ENCODE peak calls at places on chromosome 14, in ten cellular contexts. V, O, S, C, N, D, R, W, L and Z are unnamed samples.

GRCh38 chr14:43052897-43053296 is 1446.2 kb downstream of the LRFN5 start:
- DNase-seq in V (no peak), O (no peak), S (no peak), C (no peak), N (no peak), D (no peak), R (no peak), W (no peak), L (no peak), Z (no peak)

GRCh38 chr14:73241481-73242165 is 4.3 kb downstream of the PAPLN start:
- DNase-seq in V (no peak), O (peak), S (no peak), C (no peak), N (no peak), D (no peak), R (no peak), W (no peak), L (no peak), Z (peak)

GRCh38 chr14:90460136-90460535 is 63.3 kb downstream of the CALM1 start:
- DNase-seq in V (no peak), O (no peak), S (no peak), C (no peak), N (no peak), D (peak), R (no peak), W (no peak), L (no peak), Z (no peak)

GRCh38 chr14:91375748-91376452 is 41.7 kb downstream of the CCDC88C start:
- DNase-seq in V (no peak), O (no peak), S (no peak), C (no peak), N (no peak), D (no peak), R (no peak), W (no peak), L (no peak), Z (no peak)

GRCh38 chr14:61566537-61567225 is 128.6 kb upstream of the HIF1A start:
- DNase-seq in V (peak), O (no peak), S (no peak), C (no peak), N (no peak), D (peak), R (no peak), W (no peak), L (no peak), Z (no peak)

GRCh38 chr14:81331229-81332026 is 68.7 kb downstream of the STON2 start:
- DNase-seq in V (no peak), O (no peak), S (no peak), C (no peak), N (no peak), D (no peak), R (no peak), W (no peak), L (no peak), Z (no peak)

GRCh38 chr14:74508292-74508731 is 14.7 kb downstream of the ISCA2 start:
- DNase-seq in V (no peak), O (no peak), S (peak), C (no peak), N (no peak), D (no peak), R (no peak), W (no peak), L (no peak), Z (no peak)

GRCh38 chr14:103273847-103274615 is 60.0 kb upstream of the EIF5 start:
- DNase-seq in V (no peak), O (no peak), S (no peak), C (no peak), N (no peak), D (no peak), R (peak), W (no peak), L (no peak), Z (no peak)

GRCh38 chr14:23061995-23062394 is 4.7 kb upstream of the CDH24 start:
- DNase-seq in V (peak), O (peak), S (no peak), C (peak), N (no peak), D (peak), R (peak), W (peak), L (peak), Z (peak)

GRCh38 chr14:42047421-42048045 is 440.9 kb downstream of the LRFN5 start:
- DNase-seq in V (no peak), O (no peak), S (no peak), C (no peak), N (no peak), D (peak), R (no peak), W (no peak), L (no peak), Z (no peak)

GRCh38 chr14:104054222-104054905 is 31.1 kb upstream of the ASPG start:
- DNase-seq in V (no peak), O (no peak), S (no peak), C (no peak), N (peak), D (no peak), R (no peak), W (no peak), L (no peak), Z (no peak)

GRCh38 chr14:69910871-69911270 is 31.7 kb downstream of the SMOC1 start:
- DNase-seq in V (no peak), O (no peak), S (no peak), C (no peak), N (no peak), D (no peak), R (no peak), W (no peak), L (no peak), Z (no peak)

GRCh38 chr14:52885230-52885629 is 65.6 kb downstream of the FERMT2 start:
- DNase-seq in V (no peak), O (no peak), S (no peak), C (no peak), N (no peak), D (peak), R (no peak), W (no peak), L (no peak), Z (no peak)

GRCh38 chr14:51482112-51482511 is 169.6 kb upstream of the FRMD6 start:
- DNase-seq in V (no peak), O (no peak), S (no peak), C (no peak), N (no peak), D (no peak), R (no peak), W (no peak), L (no peak), Z (no peak)

GRCh38 chr14:53953828-53954550 is 2.6 kb downstream of the BMP4 start:
- DNase-seq in V (no peak), O (peak), S (peak), C (peak), N (no peak), D (peak), R (no peak), W (peak), L (no peak), Z (peak)

GRCh38 chr14:77083082-77083481 is 15.0 kb upstream of the CIPC start:
- DNase-seq in V (no peak), O (no peak), S (no peak), C (no peak), N (no peak), D (no peak), R (no peak), W (no peak), L (no peak), Z (no peak)

GRCh38 chr14:23057757-23058653 is 685 bp upstream of the CDH24 start:
- DNase-seq in V (peak), O (peak), S (peak), C (peak), N (peak), D (peak), R (peak), W (peak), L (peak), Z (peak)

GRCh38 chr14:92500491-92500941 is 13.1 kb upstream of the RIN3 start:
- DNase-seq in V (no peak), O (no peak), S (peak), C (no peak), N (no peak), D (no peak), R (peak), W (no peak), L (no peak), Z (no peak)

GRCh38 chr14:104434214-104435076 is 145.1 kb upstream of the C14orf180 start:
- DNase-seq in V (no peak), O (no peak), S (peak), C (no peak), N (peak), D (no peak), R (no peak), W (no peak), L (peak), Z (no peak)

GRCh38 chr14:26276757-26277156 is 321.1 kb downstream of the NOVA1 start:
- DNase-seq in V (peak), O (no peak), S (no peak), C (no peak), N (no peak), D (no peak), R (peak), W (no peak), L (no peak), Z (no peak)

GRCh38 chr14:87705439-87705896 is 287.5 kb downstream of the GALC start:
- DNase-seq in V (no peak), O (no peak), S (no peak), C (no peak), N (peak), D (no peak), R (no peak), W (no peak), L (no peak), Z (no peak)

GRCh38 chr14:91154851-91155625 is 41.2 kb downstream of the DGLUCY start:
- DNase-seq in V (peak), O (peak), S (no peak), C (peak), N (no peak), D (peak), R (peak), W (peak), L (peak), Z (no peak)

GRCh38 chr14:34243401-34243800 is 218.6 kb downstream of the SPTSSA start:
- DNase-seq in V (no peak), O (no peak), S (no peak), C (no peak), N (peak), D (no peak), R (no peak), W (no peak), L (no peak), Z (no peak)

GRCh38 chr14:104086661-104087461 is 1.4 kb downstream of the ASPG start:
- DNase-seq in V (no peak), O (peak), S (no peak), C (peak), N (no peak), D (no peak), R (no peak), W (peak), L (peak), Z (peak)

GRCh38 chr14:70094631-70095030 is 94.1 kb downstream of the SLC8A3 start:
- DNase-seq in V (no peak), O (no peak), S (no peak), C (no peak), N (no peak), D (no peak), R (no peak), W (no peak), L (no peak), Z (no peak)

GRCh38 chr14:24392327-24393098 is 6.3 kb upstream of the NYNRIN start:
- DNase-seq in V (peak), O (no peak), S (no peak), C (no peak), N (no peak), D (peak), R (no peak), W (no peak), L (no peak), Z (no peak)

GRCh38 chr14:102390486-102390885 is 27.7 kb downstream of the TECPR2 start:
- DNase-seq in V (no peak), O (no peak), S (no peak), C (no peak), N (no peak), D (peak), R (no peak), W (no peak), L (no peak), Z (no peak)

GRCh38 chr14:84749191-84749945 is 780.6 kb upstream of the FLRT2 start:
- DNase-seq in V (peak), O (no peak), S (no peak), C (no peak), N (no peak), D (no peak), R (no peak), W (no peak), L (no peak), Z (no peak)

GRCh38 chr14:101595887-101596721 is 34.8 kb downstream of the DIO3 start:
- DNase-seq in V (no peak), O (no peak), S (peak), C (no peak), N (peak), D (no peak), R (no peak), W (peak), L (peak), Z (peak)

GRCh38 chr14:94592457-94592856 is 11.2 kb downstream of the SERPINA5 start:
- DNase-seq in V (no peak), O (no peak), S (no peak), C (no peak), N (no peak), D (no peak), R (no peak), W (no peak), L (no peak), Z (no peak)

GRCh38 chr14:94591871-94592270 is 10.6 kb downstream of the SERPINA5 start:
- DNase-seq in V (no peak), O (no peak), S (no peak), C (no peak), N (no peak), D (no peak), R (no peak), W (no peak), L (no peak), Z (no peak)

GRCh38 chr14:94594441-94594840 is 13.2 kb downstream of the SERPINA5 start:
- DNase-seq in V (no peak), O (no peak), S (no peak), C (no peak), N (no peak), D (no peak), R (no peak), W (no peak), L (no peak), Z (no peak)

GRCh38 chr14:94593749-94594431 is 12.7 kb downstream of the SERPINA5 start:
- DNase-seq in V (no peak), O (no peak), S (no peak), C (peak), N (no peak), D (no peak), R (no peak), W (no peak), L (no peak), Z (peak)

GRCh38 chr14:94593376-94593748 is 12.1 kb downstream of the SERPINA5 start:
- DNase-seq in V (no peak), O (no peak), S (peak), C (no peak), N (no peak), D (no peak), R (peak), W (no peak), L (no peak), Z (no peak)
- H3K27ac ChIP-seq in V (no peak), O (no peak), S (peak), C (peak), N (no peak), D (no peak), R (no peak), W (no peak), L (no peak), Z (no peak)

GRCh38 chr14:20455355-20456300 is 602 bp downstream of the APEX1 start:
- DNase-seq in V (no peak), O (no peak), S (peak), C (peak), N (no peak), D (peak), R (no peak), W (no peak), L (peak), Z (no peak)

GRCh38 chr14:20461230-20462141 is at the start of gene PIP4P1:
- DNase-seq in V (peak), O (peak), S (peak), C (peak), N (peak), D (peak), R (peak), W (peak), L (peak), Z (peak)

GRCh38 chr14:20460458-20461229 is 590 bp downstream of the PIP4P1 start:
- DNase-seq in V (peak), O (no peak), S (no peak), C (peak), N (no peak), D (no peak), R (no peak), W (peak), L (peak), Z (no peak)

GRCh38 chr14:20456971-20457370 is 1.9 kb downstream of the APEX1 start:
- DNase-seq in V (no peak), O (no peak), S (no peak), C (peak), N (no peak), D (no peak), R (no peak), W (no peak), L (no peak), Z (no peak)

DNA sequence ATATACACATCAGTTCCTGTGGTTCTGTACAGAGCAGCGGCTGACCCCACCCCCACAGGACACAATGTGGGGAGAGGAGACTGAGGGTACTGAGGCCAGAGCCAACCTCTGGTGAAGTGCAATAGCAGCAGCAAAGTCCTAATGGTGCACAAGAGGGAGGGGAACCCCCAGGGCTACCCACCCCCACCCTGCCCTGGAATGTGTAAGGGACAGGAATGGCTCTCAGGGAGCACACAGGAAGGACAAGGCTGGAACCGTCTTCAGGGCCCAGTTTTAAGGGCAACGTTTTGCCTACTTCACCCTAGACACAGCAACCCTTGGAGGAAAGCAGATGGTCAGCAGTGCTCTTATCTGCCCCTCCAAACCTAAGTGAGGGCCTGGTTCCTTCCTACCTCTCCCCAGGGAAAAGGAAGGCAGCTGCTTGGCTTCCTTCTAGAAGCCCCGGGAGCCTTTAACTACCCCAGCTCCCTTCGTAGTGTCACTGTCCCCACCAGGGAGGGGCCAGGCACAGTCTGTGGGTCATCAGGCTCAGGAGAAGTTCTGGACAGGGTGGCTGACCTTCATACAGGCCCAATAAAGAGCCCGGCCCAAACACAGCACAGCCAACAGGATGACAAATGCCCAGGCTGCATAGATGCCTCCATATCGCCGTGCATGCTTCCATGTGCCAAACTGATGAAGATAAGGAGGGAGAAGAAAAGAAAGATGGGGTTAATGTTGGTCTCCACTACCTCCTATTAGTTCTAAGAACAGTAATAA is 3.0 kb downstream of the PIP4P1 start:
- DNase-seq in V (no peak), O (no peak), S (no peak), C (no peak), N (no peak), D (no peak), R (no peak), W (no peak), L (no peak), Z (no peak)
- TF ChIP-seq POLR2A in V (no peak), O (no peak), S (no peak), C (no peak), N (no peak), D (peak), R (no peak), W (no peak), L (no peak), Z (no peak)

DNA sequence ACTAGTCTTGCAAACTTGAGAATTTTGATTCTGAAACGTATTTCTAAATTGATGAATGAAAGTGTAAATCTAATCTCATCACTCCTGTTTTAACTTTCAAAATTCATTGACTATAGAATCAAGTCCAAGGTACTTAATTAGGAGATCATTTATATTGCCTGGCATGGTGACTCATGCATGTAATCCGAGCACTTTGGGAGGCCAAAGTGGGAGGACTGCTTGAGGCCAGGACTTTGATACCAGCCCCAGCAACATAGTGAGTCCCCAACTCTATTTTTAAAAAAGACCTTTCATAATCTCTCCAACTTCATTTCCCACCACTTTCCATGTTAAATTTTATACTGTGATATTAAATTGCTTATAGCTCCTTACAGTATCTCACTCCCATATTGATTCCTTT is 3.0 kb upstream of the MIPOL1 start:
- DNase-seq in V (no peak), O (no peak), S (no peak), C (no peak), N (no peak), D (no peak), R (no peak), W (no peak), L (no peak), Z (no peak)
- H3K27ac ChIP-seq in V (peak), O (no peak), S (no peak), C (no peak), N (no peak), D (no peak), R (no peak), W (no peak), L (no peak), Z (no peak)

DNA sequence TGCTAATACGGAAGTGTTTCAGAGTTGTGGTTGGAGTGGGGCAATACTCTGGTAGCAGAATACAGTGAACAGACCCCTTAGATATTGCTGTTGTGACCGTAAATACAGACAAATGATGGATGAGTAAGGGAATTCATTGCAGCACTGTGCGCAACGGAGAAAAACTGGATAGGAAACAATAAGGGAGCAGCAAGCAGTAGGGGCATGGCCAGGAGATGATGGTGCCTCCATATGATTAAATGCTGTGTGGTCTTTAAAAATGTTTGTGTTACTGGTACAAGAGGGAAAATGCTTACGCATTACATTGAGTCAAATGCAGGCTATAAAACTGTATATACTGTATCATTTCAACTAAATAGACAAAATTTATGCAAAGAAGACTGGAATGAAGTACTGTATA is 61.6 kb downstream of the EML1 start:
- DNase-seq in V (no peak), O (no peak), S (no peak), C (no peak), N (no peak), D (no peak), R (no peak), W (no peak), L (no peak), Z (no peak)
- TF ChIP-seq POLR2A in V (no peak), O (no peak), S (no peak), C (no peak), N (no peak), D (no peak), R (no peak), W (no peak), L (no peak), Z (no peak)

DNA sequence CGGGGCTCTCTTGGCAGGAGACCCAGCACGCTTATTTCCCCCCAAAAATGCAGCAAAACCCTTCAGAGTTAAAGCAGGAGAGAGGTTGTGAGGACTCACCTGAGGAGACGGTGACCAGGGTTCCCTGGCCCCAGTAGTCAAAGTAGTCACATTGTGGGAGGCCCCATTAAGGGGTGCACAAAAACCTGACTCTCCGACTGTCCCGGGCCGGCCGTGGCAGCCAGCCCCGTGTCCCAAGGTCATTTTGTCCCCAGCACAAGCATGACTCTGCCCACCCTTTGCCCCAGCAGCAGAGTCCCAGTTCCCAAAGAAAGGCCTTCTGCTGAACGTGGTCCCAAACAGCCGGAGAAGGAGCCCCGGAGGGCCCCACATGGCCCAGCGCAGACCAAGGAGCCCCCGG is 337.7 kb downstream of the TMEM121 start:
- DNase-seq in V (no peak), O (peak), S (peak), C (peak), N (no peak), D (no peak), R (peak), W (no peak), L (no peak), Z (peak)
- H3K27ac ChIP-seq in V (no peak), O (no peak), S (peak), C (no peak), N (no peak), D (no peak), R (no peak), W (no peak), L (no peak), Z (no peak)